ENCODE peak calls at places on chromosomes 4 and X, in eight cellular contexts. One of them, this sample, is unnamed.

GRCh38 chr4:186727977-186728519 is 4.4 kb upstream of the FAT1 start:
- DNase-seq in activated naive CD4-positive, alpha-beta T cell treated with anti-CD3 and anti-CD28 coated beads for 36 hours: no peak
- DNase-seq in prostate gland: no peak
- DNase-seq in iris pigment epithelial cell: peak
- DNase-seq in NCI-H69: peak
- DNase-seq in posterior vena cava: no peak
- DNase-seq in frontal cortex: no peak
- DNase-seq in brain microvascular endothelial cell: no peak
- DNase-seq in this sample: no peak

GRCh38 chr4:76251448-76252270 is at the start of gene FAM47E:
- DNase-seq in iris pigment epithelial cell: peak
- DNase-seq in posterior vena cava: peak
- DNase-seq in prostate gland: peak
- DNase-seq in NCI-H69: peak
- DNase-seq in brain microvascular endothelial cell: peak
- DNase-seq in frontal cortex: peak
- DNase-seq in activated naive CD4-positive, alpha-beta T cell treated with anti-CD3 and anti-CD28 coated beads for 36 hours: peak
- DNase-seq in this sample: peak

GRCh38 chr4:34323549-34324325 is 1920.6 kb downstream of the ARAP2 start:
- DNase-seq in prostate gland: no peak
- DNase-seq in posterior vena cava: no peak
- DNase-seq in brain microvascular endothelial cell: no peak
- DNase-seq in frontal cortex: no peak
- DNase-seq in activated naive CD4-positive, alpha-beta T cell treated with anti-CD3 and anti-CD28 coated beads for 36 hours: no peak
- DNase-seq in iris pigment epithelial cell: peak
- DNase-seq in NCI-H69: peak
- DNase-seq in this sample: no peak

GRCh38 chrX:45202171-45202570 is 1.5 kb upstream of the DIPK2B start:
- DNase-seq in brain microvascular endothelial cell: no peak
- DNase-seq in iris pigment epithelial cell: no peak
- DNase-seq in NCI-H69: no peak
- DNase-seq in frontal cortex: no peak
- DNase-seq in prostate gland: no peak
- DNase-seq in activated naive CD4-positive, alpha-beta T cell treated with anti-CD3 and anti-CD28 coated beads for 36 hours: no peak
- DNase-seq in posterior vena cava: no peak
- DNase-seq in this sample: no peak

GRCh38 chr4:185859106-185859505 is 47.1 kb upstream of the SORBS2 start:
- DNase-seq in NCI-H69: no peak
- DNase-seq in iris pigment epithelial cell: peak
- DNase-seq in posterior vena cava: no peak
- DNase-seq in activated naive CD4-positive, alpha-beta T cell treated with anti-CD3 and anti-CD28 coated beads for 36 hours: no peak
- DNase-seq in frontal cortex: no peak
- DNase-seq in brain microvascular endothelial cell: peak
- DNase-seq in prostate gland: no peak
- DNase-seq in this sample: no peak

GRCh38 chr4:212438-213174 is 88.3 kb downstream of the ZNF718 start:
- DNase-seq in NCI-H69: no peak
- DNase-seq in activated naive CD4-positive, alpha-beta T cell treated with anti-CD3 and anti-CD28 coated beads for 36 hours: no peak
- DNase-seq in posterior vena cava: peak
- DNase-seq in prostate gland: peak
- DNase-seq in iris pigment epithelial cell: peak
- DNase-seq in brain microvascular endothelial cell: peak
- DNase-seq in frontal cortex: peak
- DNase-seq in this sample: no peak

GRCh38 chr4:78775278-78776030 is 696 bp upstream of the BMP2K start:
- DNase-seq in prostate gland: peak
- DNase-seq in activated naive CD4-positive, alpha-beta T cell treated with anti-CD3 and anti-CD28 coated beads for 36 hours: peak
- DNase-seq in iris pigment epithelial cell: peak
- DNase-seq in frontal cortex: peak
- DNase-seq in posterior vena cava: peak
- DNase-seq in brain microvascular endothelial cell: peak
- DNase-seq in NCI-H69: peak
- DNase-seq in this sample: peak

GRCh38 chrX:106742831-106743230 is 16.3 kb downstream of the RNF128 start:
- DNase-seq in prostate gland: no peak
- DNase-seq in activated naive CD4-positive, alpha-beta T cell treated with anti-CD3 and anti-CD28 coated beads for 36 hours: no peak
- DNase-seq in brain microvascular endothelial cell: no peak
- DNase-seq in iris pigment epithelial cell: no peak
- DNase-seq in NCI-H69: no peak
- DNase-seq in posterior vena cava: no peak
- DNase-seq in frontal cortex: no peak
- DNase-seq in this sample: no peak

GRCh38 chr4:129839687-129840086 is 743.7 kb downstream of the C4orf33 start:
- DNase-seq in posterior vena cava: no peak
- DNase-seq in prostate gland: no peak
- DNase-seq in brain microvascular endothelial cell: peak
- DNase-seq in NCI-H69: no peak
- DNase-seq in activated naive CD4-positive, alpha-beta T cell treated with anti-CD3 and anti-CD28 coated beads for 36 hours: no peak
- DNase-seq in iris pigment epithelial cell: peak
- DNase-seq in frontal cortex: no peak
- DNase-seq in this sample: no peak

GRCh38 chr4:188839704-188840103 is 700.5 kb downstream of the TRIML1 start:
- DNase-seq in prostate gland: no peak
- DNase-seq in brain microvascular endothelial cell: no peak
- DNase-seq in NCI-H69: peak
- DNase-seq in frontal cortex: no peak
- DNase-seq in activated naive CD4-positive, alpha-beta T cell treated with anti-CD3 and anti-CD28 coated beads for 36 hours: no peak
- DNase-seq in posterior vena cava: no peak
- DNase-seq in iris pigment epithelial cell: no peak
- DNase-seq in this sample: no peak

GRCh38 chrX:70439016-70439415 is 5.6 kb upstream of the DLG3 start:
- DNase-seq in activated naive CD4-positive, alpha-beta T cell treated with anti-CD3 and anti-CD28 coated beads for 36 hours: no peak
- DNase-seq in posterior vena cava: no peak
- DNase-seq in iris pigment epithelial cell: no peak
- DNase-seq in prostate gland: no peak
- DNase-seq in NCI-H69: no peak
- DNase-seq in brain microvascular endothelial cell: no peak
- DNase-seq in frontal cortex: no peak
- DNase-seq in this sample: no peak